ENCODE peak calls at places on chromosomes 13 and 19, in eight cellular contexts. E is head of caudate nucleus; X is EH; Z is activated CD4-positive, CD25-positive, alpha-beta regulatory T cell; D is thoracic aorta; O is stimulated activated CD4-positive, alpha-beta T cell treated with anti-CD3 and anti-CD28 coated beads, Interleukin-12 subunit alpha, Interleukin-12 subunit beta, amount 100 ng/mL, for 4 hours; K is tibial artery; C is CD4-positive, alpha-beta T cell. T is an unnamed sample.

GRCh38 chr13:51834581-51835158 is 10.3 kb downstream of the TMEM272 start:
- DNase-seq in E (no peak), X (no peak), Z (no peak), D (no peak), O (no peak), K (no peak), C (no peak), T (no peak)

GRCh38 chr19:29724102-29724641 is 9.1 kb upstream of the C19orf12 start:
- DNase-seq in E (peak), X (peak), Z (peak), D (no peak), O (peak), K (no peak), C (peak), T (no peak)

GRCh38 chr13:85241045-85241444 is 558.2 kb downstream of the SLITRK6 start:
- DNase-seq in E (no peak), X (peak), Z (no peak), D (no peak), O (no peak), K (no peak), C (no peak), T (no peak)

GRCh38 chr13:84655677-84656076 is 773.4 kb upstream of the SLITRK1 start:
- DNase-seq in E (no peak), X (peak), Z (no peak), D (no peak), O (no peak), K (no peak), C (no peak), T (no peak)

GRCh38 chr19:42132851-42133528 is 744 bp upstream of the POU2F2 start:
- DNase-seq in E (peak), X (peak), Z (peak), D (no peak), O (peak), K (peak), C (peak), T (peak)

GRCh38 chr19:19146000-19146608 is 7.8 kb upstream of the TMEM161A start:
- DNase-seq in E (peak), X (peak), Z (peak), D (no peak), O (peak), K (peak), C (peak), T (peak)

GRCh38 chr19:28705008-28705407 is 507.9 kb downstream of the UQCRFS1 start:
- DNase-seq in E (no peak), X (peak), Z (no peak), D (no peak), O (no peak), K (no peak), C (no peak), T (no peak)

GRCh38 chr13:67632590-67632989 is 402.5 kb upstream of the PCDH9 start:
- DNase-seq in E (no peak), X (no peak), Z (no peak), D (no peak), O (no peak), K (no peak), C (no peak), T (no peak)

GRCh38 chr13:43665388-43665787 is 121.4 kb downstream of the ENOX1 start:
- DNase-seq in E (no peak), X (no peak), Z (no peak), D (no peak), O (no peak), K (no peak), C (no peak), T (no peak)

GRCh38 chr13:47188802-47189201 is 291.9 kb upstream of the HTR2A start:
- DNase-seq in E (no peak), X (peak), Z (no peak), D (no peak), O (no peak), K (no peak), C (no peak), T (no peak)

GRCh38 chr13:113428871-113429607 is 24.2 kb downstream of the ADPRHL1 start:
- DNase-seq in E (no peak), X (no peak), Z (no peak), D (no peak), O (no peak), K (no peak), C (no peak), T (no peak)

GRCh38 chr19:51546650-51547396 is 15.4 kb upstream of the SIGLEC6 start:
- DNase-seq in E (no peak), X (peak), Z (no peak), D (no peak), O (no peak), K (no peak), C (no peak), T (no peak)

GRCh38 chr19:40862785-40863184 is 12.5 kb upstream of the CYP2A6 start:
- DNase-seq in E (no peak), X (peak), Z (no peak), D (no peak), O (no peak), K (no peak), C (no peak), T (no peak)

GRCh38 chr19:21677696-21678418 is 89.5 kb downstream of the ZNF100 start:
- DNase-seq in E (no peak), X (no peak), Z (no peak), D (no peak), O (peak), K (no peak), C (peak), T (no peak)

GRCh38 chr13:36571444-36571843 is 102.4 kb upstream of the SERTM1 start:
- DNase-seq in E (no peak), X (no peak), Z (no peak), D (no peak), O (no peak), K (no peak), C (no peak), T (no peak)

GRCh38 chr19:17306285-17306714 is 628 bp downstream of the MRPL34 start:
- DNase-seq in E (no peak), X (no peak), Z (no peak), D (no peak), O (no peak), K (no peak), C (no peak), T (no peak)

GRCh38 chr13:82803341-82803740 is 1078.9 kb downstream of the SLITRK1 start:
- DNase-seq in E (no peak), X (peak), Z (no peak), D (no peak), O (no peak), K (no peak), C (no peak), T (no peak)

GRCh38 chr13:94825507-94825906 is 113.2 kb upstream of the SOX21 start:
- DNase-seq in E (peak), X (peak), Z (no peak), D (no peak), O (no peak), K (peak), C (no peak), T (no peak)

GRCh38 chr19:40613669-40614594 is 12.8 kb downstream of the LTBP4 start:
- DNase-seq in E (peak), X (peak), Z (peak), D (no peak), O (peak), K (peak), C (peak), T (peak)

GRCh38 chr19:40803857-40804782 is 5.1 kb downstream of the EGLN2 start:
- DNase-seq in E (no peak), X (no peak), Z (peak), D (no peak), O (no peak), K (no peak), C (peak), T (peak)

GRCh38 chr19:38690832-38691231 is 43.4 kb downstream of the ACTN4 start:
- DNase-seq in E (no peak), X (peak), Z (no peak), D (no peak), O (no peak), K (no peak), C (no peak), T (no peak)

GRCh38 chr13:29315847-29316246 is 279.6 kb downstream of the SLC7A1 start:
- DNase-seq in E (no peak), X (no peak), Z (no peak), D (no peak), O (no peak), K (no peak), C (no peak), T (no peak)

GRCh38 chr13:44104969-44105368 is 225.3 kb downstream of the LACC1 start:
- DNase-seq in E (no peak), X (no peak), Z (no peak), D (no peak), O (no peak), K (no peak), C (no peak), T (no peak)

GRCh38 chr19:19645233-19645870 is 1.9 kb upstream of the GMIP start:
- DNase-seq in E (no peak), X (no peak), Z (no peak), D (no peak), O (no peak), K (no peak), C (no peak), T (no peak)

GRCh38 chr19:4108767-4109625 is 14.9 kb downstream of the MAP2K2 start:
- DNase-seq in E (no peak), X (no peak), Z (peak), D (no peak), O (peak), K (no peak), C (peak), T (peak)

GRCh38 chr13:110428281-110428680 is 121.2 kb downstream of the COL4A2 start:
- DNase-seq in E (no peak), X (no peak), Z (no peak), D (no peak), O (no peak), K (no peak), C (no peak), T (no peak)

GRCh38 chr13:76825415-76825814 is 60.8 kb downstream of the KCTD12 start:
- DNase-seq in E (no peak), X (peak), Z (no peak), D (no peak), O (no peak), K (no peak), C (no peak), T (no peak)

GRCh38 chr13:49419292-49419691 is 24.6 kb downstream of the CAB39L start:
- DNase-seq in E (no peak), X (peak), Z (no peak), D (no peak), O (no peak), K (no peak), C (no peak), T (no peak)

GRCh38 chr13:40095695-40096356 is 440.4 kb downstream of the COG6 start:
- DNase-seq in E (no peak), X (no peak), Z (no peak), D (no peak), O (no peak), K (no peak), C (no peak), T (no peak)

GRCh38 chr19:40006273-40006691 is 9.4 kb downstream of the ZNF546 start:
- DNase-seq in E (no peak), X (peak), Z (no peak), D (no peak), O (no peak), K (no peak), C (no peak), T (no peak)

GRCh38 chr19:44777715-44778347 is at the start of gene CBLC:
- DNase-seq in E (no peak), X (no peak), Z (no peak), D (no peak), O (no peak), K (no peak), C (no peak), T (no peak)

GRCh38 chr19:47813304-47813994 is 8.3 kb upstream of the CRX start:
- DNase-seq in E (peak), X (peak), Z (peak), D (no peak), O (peak), K (peak), C (peak), T (peak)

GRCh38 chr19:56740478-56740877 is 68.9 kb upstream of the ZNF835 start:
- DNase-seq in E (no peak), X (no peak), Z (no peak), D (no peak), O (no peak), K (no peak), C (no peak), T (no peak)

GRCh38 chr13:27360562-27360961 is 63.9 kb upstream of the GTF3A start:
- DNase-seq in E (no peak), X (peak), Z (no peak), D (no peak), O (no peak), K (no peak), C (no peak), T (no peak)

GRCh38 chr13:109408596-109409382 is 377.6 kb downstream of the IRS2 start:
- DNase-seq in E (no peak), X (no peak), Z (no peak), D (no peak), O (no peak), K (no peak), C (no peak), T (no peak)

GRCh38 chr19:16085115-16085514 is 8.8 kb downstream of the TPM4 start:
- DNase-seq in E (no peak), X (peak), Z (no peak), D (no peak), O (no peak), K (no peak), C (no peak), T (no peak)

GRCh38 chr19:1051791-1052190 is 11.9 kb downstream of the ABCA7 start:
- DNase-seq in E (no peak), X (no peak), Z (no peak), D (no peak), O (no peak), K (no peak), C (no peak), T (no peak)

GRCh38 chr19:49009828-49010227 is 7.1 kb downstream of the LHB start:
- DNase-seq in E (no peak), X (no peak), Z (no peak), D (no peak), O (no peak), K (no peak), C (no peak), T (no peak)